ENCODE peak calls at places on chromosome 13, in six cellular contexts. W, T, F, Q, M and D are unnamed samples. For H3K9me3 and H3K36me3, the result is how much of the 10 kb centered on the place peaks cover.

GRCh38 chr13:113926951-113927660 is 46.8 kb downstream of the C13orf46 start:
- DNase-seq in W (peak), T (no peak), F (no peak), Q (no peak), M (no peak), D (peak)

GRCh38 chr13:32548837-32549236 is 10.2 kb upstream of the N4BP2L2 start:
- DNase-seq in W (no peak), T (no peak), F (no peak), Q (no peak), M (peak), D (no peak)

GRCh38 chr13:113785051-113786010 is 26.3 kb downstream of the TMEM255B start:
- DNase-seq in W (no peak), T (no peak), F (no peak), Q (no peak), M (peak), D (no peak)

GRCh38 chr13:98083507-98083906 is 59.4 kb upstream of the FARP1 start:
- DNase-seq in W (no peak), T (no peak), F (no peak), Q (peak), M (peak), D (no peak)

GRCh38 chr13:40179421-40179820 is 487.0 kb downstream of the FOXO1 start:
- DNase-seq in W (no peak), T (no peak), F (no peak), Q (no peak), M (no peak), D (no peak)

GRCh38 chr13:59038824-59039223 is 1124.9 kb downstream of the DIAPH3 start:
- DNase-seq in W (no peak), T (no peak), F (no peak), Q (peak), M (peak), D (no peak)

GRCh38 chr13:33207616-33207964 is 78.0 kb downstream of the STARD13 start:
- DNase-seq in W (no peak), T (no peak), F (no peak), Q (peak), M (peak), D (peak)

GRCh38 chr13:52638929-52639328 is 3.3 kb upstream of the HNRNPA1L2 start:
- DNase-seq in W (no peak), T (no peak), F (no peak), Q (no peak), M (no peak), D (no peak)

GRCh38 chr13:80979035-80979641 is 638.2 kb upstream of the SPRY2 start:
- DNase-seq in W (no peak), T (no peak), F (peak), Q (peak), M (peak), D (peak)

GRCh38 chr13:80297094-80297493 is 43.8 kb downstream of the SPRY2 start:
- DNase-seq in W (no peak), T (no peak), F (no peak), Q (peak), M (no peak), D (no peak)

GRCh38 chr13:74346960-74347359 is 212.8 kb upstream of the KLF12 start:
- DNase-seq in W (no peak), T (no peak), F (no peak), Q (no peak), M (no peak), D (no peak)

GRCh38 chr13:34334984-34335661 is 517.2 kb downstream of the RFC3 start:
- DNase-seq in W (no peak), T (no peak), F (no peak), Q (no peak), M (no peak), D (no peak)

GRCh38 chr13:94061316-94061715 is 418.2 kb downstream of the DCT start:
- DNase-seq in W (no peak), T (no peak), F (no peak), Q (peak), M (no peak), D (peak)

GRCh38 chr13:106133025-106133424 is 402.4 kb downstream of the EFNB2 start:
- DNase-seq in W (no peak), T (no peak), F (no peak), Q (no peak), M (peak), D (no peak)

GRCh38 chr13:97945792-97946419 is 7.6 kb upstream of the IPO5 start:
- DNase-seq in W (no peak), T (no peak), F (no peak), Q (no peak), M (no peak), D (no peak)

GRCh38 chr13:27079421-27079958 is 92.1 kb downstream of the USP12 start:
- DNase-seq in W (no peak), T (no peak), F (peak), Q (no peak), M (peak), D (no peak)

GRCh38 chr13:28097503-28097902 is 2.9 kb downstream of the FLT3 start:
- DNase-seq in W (no peak), T (no peak), F (no peak), Q (no peak), M (no peak), D (no peak)

GRCh38 chr13:53442979-53443378 is 414.4 kb downstream of the OLFM4 start:
- DNase-seq in W (no peak), T (no peak), F (no peak), Q (no peak), M (no peak), D (no peak)

GRCh38 chr13:75153834-75154233 is 328.1 kb downstream of the TBC1D4 start:
- DNase-seq in W (no peak), T (no peak), F (no peak), Q (no peak), M (peak), D (no peak)

GRCh38 chr13:114027046-114027760 is 53.3 kb upstream of the C13orf46 start:
- DNase-seq in W (no peak), T (no peak), F (no peak), Q (no peak), M (peak), D (no peak)

GRCh38 chr13:29487466-29488454 is 107.7 kb downstream of the SLC7A1 start:
- DNase-seq in W (no peak), T (no peak), F (no peak), Q (no peak), M (no peak), D (no peak)

GRCh38 chr13:41622545-41623429 is 165.4 kb downstream of the RGCC start:
- DNase-seq in W (no peak), T (no peak), F (no peak), Q (peak), M (peak), D (no peak)

GRCh38 chr13:67267136-67267535 is 37.0 kb upstream of the PCDH9 start:
- DNase-seq in W (no peak), T (no peak), F (no peak), Q (no peak), M (peak), D (no peak)

GRCh38 chr13:78020861-78021260 is 102.2 kb upstream of the EDNRB start:
- DNase-seq in W (no peak), T (no peak), F (peak), Q (no peak), M (peak), D (peak)

GRCh38 chr13:27973956-27974662 is 5.0 kb upstream of the CDX2 start:
- DNase-seq in W (no peak), T (no peak), F (no peak), Q (no peak), M (no peak), D (no peak)

GRCh38 chr13:106078191-106078590 is 457.3 kb downstream of the EFNB2 start:
- DNase-seq in W (no peak), T (no peak), F (peak), Q (no peak), M (peak), D (no peak)

GRCh38 chr13:103102482-103102881 is 36.3 kb upstream of the SLC10A2 start:
- DNase-seq in W (no peak), T (no peak), F (no peak), Q (no peak), M (no peak), D (no peak)

GRCh38 chr13:107461751-107462150 is 753.6 kb downstream of the LIG4 start:
- DNase-seq in W (no peak), T (no peak), F (no peak), Q (no peak), M (no peak), D (no peak)

GRCh38 chr13:90882551-90882950 is 464.9 kb upstream of the MIR17HG start:
- DNase-seq in W (no peak), T (no peak), F (no peak), Q (no peak), M (no peak), D (no peak)

GRCh38 chr13:50309872-50310594 is 294.8 kb downstream of the KCNRG start:
- DNase-seq in W (no peak), T (no peak), F (peak), Q (peak), M (no peak), D (no peak)

GRCh38 chr13:108987945-108988344 is 358.5 kb downstream of the MYO16 start:
- DNase-seq in W (no peak), T (no peak), F (no peak), Q (no peak), M (no peak), D (no peak)

GRCh38 chr13:79775830-79776229 is 294.9 kb downstream of the NDFIP2 start:
- DNase-seq in W (no peak), T (no peak), F (peak), Q (peak), M (peak), D (peak)

GRCh38 chr13:111344471-111345191 is 24.2 kb downstream of the TEX29 start:
- DNase-seq in W (no peak), T (no peak), F (peak), Q (peak), M (peak), D (no peak)

GRCh38 chr13:96804186-96804585 is 190.1 kb downstream of the OXGR1 start:
- DNase-seq in W (no peak), T (no peak), F (no peak), Q (no peak), M (no peak), D (no peak)

GRCh38 chr13:37089495-37089894 is 16.0 kb downstream of the CSNK1A1L start:
- DNase-seq in W (no peak), T (no peak), F (no peak), Q (no peak), M (no peak), D (no peak)

GRCh38 chr13:114142640-114143490 is 10.4 kb upstream of the RASA3 start:
- DNase-seq in W (no peak), T (peak), F (no peak), Q (no peak), M (no peak), D (no peak)

GRCh38 chr13:24746618-24747247 is 17.2 kb upstream of the RNF17 start:
- DNase-seq in W (no peak), T (no peak), F (peak), Q (peak), M (peak), D (no peak)

GRCh38 chr13:66634384-66634783 is 595.8 kb downstream of the PCDH9 start:
- DNase-seq in W (no peak), T (no peak), F (no peak), Q (no peak), M (no peak), D (no peak)

GRCh38 chr13:49681837-49682236 is 9.4 kb downstream of the EBPL start:
- DNase-seq in W (no peak), T (no peak), F (peak), Q (no peak), M (peak), D (no peak)

GRCh38 chr13:26926371-26926770 is 165.8 kb upstream of the GPR12 start:
- DNase-seq in W (no peak), T (no peak), F (no peak), Q (no peak), M (no peak), D (no peak)

DNA sequence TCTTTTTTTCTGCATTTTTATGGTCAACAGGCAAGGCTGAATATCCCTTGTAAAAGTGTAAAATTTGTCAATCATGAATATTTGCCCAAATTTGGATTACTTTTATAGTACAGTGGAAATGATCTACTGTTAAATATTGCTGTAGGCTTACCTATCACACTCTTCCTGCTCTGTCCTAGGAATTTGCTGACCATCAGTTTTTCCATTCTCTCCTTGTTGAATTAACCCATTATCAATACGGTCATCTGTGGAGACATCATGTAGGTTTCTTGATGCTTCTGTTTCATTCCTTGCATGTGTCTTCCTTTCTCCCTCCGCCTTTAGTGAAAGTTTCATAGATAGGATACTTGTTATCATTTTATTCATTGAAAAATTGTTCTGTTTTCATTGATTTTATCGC is 139.6 kb upstream of the TUBA3C start:
- DNase-seq in W (no peak), T (no peak), F (no peak), Q (no peak), M (no peak), D (no peak)
- H3K9me3 ChIP-seq in W (under half), T (under half), F (under half), Q (under half), M (under half), D (under half)

GRCh38 chr13:20035130-20035529 is 76.6 kb downstream of the ZMYM2 start:
- DNase-seq in W (no peak), T (no peak), F (no peak), Q (no peak), M (peak), D (no peak)
- H3K36me3 ChIP-seq in W (under half), T (half or more), F (half or more), Q (under half), M (under half), D (half or more)

GRCh38 chr13:65562305-65562704 is 1667.8 kb downstream of the PCDH9 start:
- DNase-seq in W (no peak), T (no peak), F (no peak), Q (no peak), M (no peak), D (no peak)

GRCh38 chr13:65555973-65556372 is 1674.2 kb downstream of the PCDH9 start:
- DNase-seq in W (no peak), T (no peak), F (no peak), Q (no peak), M (no peak), D (peak)

GRCh38 chr13:65560936-65561335 is 1669.2 kb downstream of the PCDH9 start:
- DNase-seq in W (no peak), T (no peak), F (no peak), Q (no peak), M (no peak), D (no peak)
- H3K9me3 ChIP-seq in W (under half), T (under half), F (under half), Q (under half), M (under half), D (under half)

DNA sequence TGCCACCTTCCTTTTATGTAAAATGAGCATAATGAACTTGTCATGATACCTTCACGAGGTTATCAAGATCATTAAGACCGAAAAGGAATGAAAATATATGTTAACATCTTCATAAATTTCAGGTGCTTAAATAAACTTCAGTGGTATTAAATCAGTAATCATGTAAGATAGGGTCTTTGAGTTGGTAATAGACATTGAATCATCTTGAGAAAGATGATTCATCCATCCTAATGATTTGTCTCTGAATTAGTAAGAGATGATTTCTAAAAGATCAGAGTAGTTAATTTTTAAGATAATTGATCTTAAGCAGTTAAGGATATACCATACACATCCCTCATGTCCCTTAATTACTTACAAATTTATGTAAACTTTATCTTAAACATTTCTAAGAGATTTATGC is 52.0 kb downstream of the COG3 start:
- DNase-seq in W (no peak), T (no peak), F (no peak), Q (no peak), M (no peak), D (no peak)
- H3K36me3 ChIP-seq in W (under half), T (half or more), F (under half), Q (under half), M (under half), D (half or more)